ENCODE peak calls at places on chromosomes 2 and 18, in five cellular contexts. Q is heart right ventricle, H is GM12878, W is upper lobe of right lung, Y is skeletal muscle cell. R is an unnamed sample.

GRCh38 chr2:152555048-152555447 is 162.2 kb downstream of the PRPF40A start:
- DNase-seq in Q (no peak), H (no peak), W (no peak), Y (no peak), R (no peak)

GRCh38 chr18:25737710-25738251 is 352.6 kb downstream of the SS18 start:
- DNase-seq in Q (no peak), H (no peak), W (no peak), Y (peak; percentile 99), R (no peak)

GRCh38 chr18:60910534-60910933 is 422.7 kb upstream of the CDH20 start:
- DNase-seq in Q (no peak), H (no peak), W (no peak), Y (peak; percentile 60), R (no peak)

GRCh38 chr18:39453356-39453755 is 1887.8 kb upstream of the CELF4 start:
- DNase-seq in Q (no peak), H (no peak), W (no peak), Y (no peak), R (no peak)

GRCh38 chr2:150888337-150888736 is 373.3 kb downstream of the RBM43 start:
- DNase-seq in Q (no peak), H (no peak), W (no peak), Y (no peak), R (no peak)

GRCh38 chr18:79657342-79657996 is 22.1 kb upstream of the CTDP1 start:
- DNase-seq in Q (no peak), H (no peak), W (no peak), Y (no peak), R (no peak)

GRCh38 chr18:11029021-11029420 is 120.3 kb downstream of the PIEZO2 start:
- DNase-seq in Q (no peak), H (no peak), W (no peak), Y (no peak), R (no peak)

GRCh38 chr2:121066526-121066925 is 218.5 kb downstream of the TFCP2L1 start:
- DNase-seq in Q (no peak), H (no peak), W (no peak), Y (no peak), R (no peak)

GRCh38 chr2:42327125-42327524 is 33.9 kb downstream of the COX7A2L start:
- DNase-seq in Q (no peak), H (no peak), W (no peak), Y (no peak), R (peak; percentile 31)

GRCh38 chr2:201260302-201260800 is at the start of gene CASP8:
- DNase-seq in Q (no peak), H (no peak), W (no peak), Y (peak; percentile 21), R (peak; percentile 76)

GRCh38 chr2:171960570-171960969 is 38.3 kb downstream of the HAT1 start:
- DNase-seq in Q (no peak), H (no peak), W (no peak), Y (no peak), R (no peak)

GRCh38 chr18:25283769-25284168 is 68.2 kb downstream of the ZNF521 start:
- DNase-seq in Q (no peak), H (no peak), W (no peak), Y (no peak), R (no peak)

GRCh38 chr2:212007972-212008371 is 530.6 kb downstream of the ERBB4 start:
- DNase-seq in Q (no peak), H (no peak), W (no peak), Y (no peak), R (no peak)

GRCh38 chr2:3738454-3738853 is 35.1 kb downstream of the DCDC2C start:
- DNase-seq in Q (no peak), H (no peak), W (no peak), Y (peak; percentile 6), R (peak; percentile 37)

GRCh38 chr18:7568426-7568825 is 1.3 kb downstream of the PTPRM start:
- DNase-seq in Q (peak; percentile 56), H (no peak), W (peak; percentile 80), Y (no peak), R (no peak)
- H3K4me3 ChIP-seq in Q (peak overlapping the region; percentile 93), H (no peak overlapping the region), W (peak overlapping the region; percentile 85), Y (peak overlapping the region; percentile 82), R (no peak overlapping the region)

DNA sequence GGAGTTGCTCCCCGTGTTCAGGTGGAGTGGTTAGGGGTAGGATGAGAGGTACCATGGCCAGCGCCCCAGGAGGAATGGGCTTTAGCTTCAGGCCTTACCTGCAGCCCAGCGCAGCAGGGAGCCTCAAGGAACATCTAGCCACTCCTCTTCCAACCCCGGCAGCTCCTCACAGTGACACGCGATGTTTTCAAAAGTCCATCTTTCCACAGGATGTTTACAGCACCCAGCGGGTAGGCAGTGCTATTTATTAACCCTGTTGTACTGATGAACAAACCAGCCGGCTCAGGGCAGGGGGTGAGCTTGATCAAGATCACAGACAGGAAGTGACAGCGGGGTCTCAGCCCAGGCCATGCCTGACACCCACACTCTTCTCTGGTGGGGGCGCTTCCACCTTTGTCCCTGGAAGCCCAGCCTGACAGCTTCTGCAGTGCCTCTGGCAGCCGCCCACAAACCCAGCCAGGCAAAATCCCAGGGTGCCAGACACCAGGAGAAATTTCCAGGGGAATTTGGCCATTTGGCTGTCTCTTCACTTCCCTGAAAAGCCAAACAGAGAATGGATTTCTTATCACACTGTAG is 18.4 kb upstream of the PRLH start:
- DNase-seq in Q (no peak), H (no peak), W (no peak), Y (no peak), R (no peak)
- H3K4me3 ChIP-seq in Q (no peak overlapping the region), H (no peak overlapping the region), W (no peak overlapping the region), Y (no peak overlapping the region), R (no peak overlapping the region)

GRCh38 chr18:32300914-32301313 is 111.1 kb downstream of the MEP1B start:
- DNase-seq in Q (no peak), H (no peak), W (no peak), Y (no peak), R (no peak)
- H3K4me3 ChIP-seq in Q (no peak overlapping the region), H (no peak overlapping the region), W (no peak overlapping the region), Y (no peak overlapping the region), R (no peak overlapping the region)

GRCh38 chr2:74982581-74982980 is 24.1 kb downstream of the POLE4 start:
- DNase-seq in Q (no peak), H (no peak), W (no peak), Y (no peak), R (no peak)

GRCh38 chr2:74983606-74984005 is 25.2 kb downstream of the POLE4 start:
- DNase-seq in Q (no peak), H (no peak), W (no peak), Y (no peak), R (no peak)

GRCh38 chr2:74984017-74984416 is 25.6 kb downstream of the POLE4 start:
- DNase-seq in Q (no peak), H (no peak), W (no peak), Y (no peak), R (no peak)

GRCh38 chr2:74984947-74985637 is 26.6 kb downstream of the POLE4 start:
- DNase-seq in Q (no peak), H (no peak), W (no peak), Y (no peak), R (no peak)

GRCh38 chr2:74985983-74986382 is 27.5 kb downstream of the POLE4 start:
- DNase-seq in Q (peak; percentile 16), H (no peak), W (no peak), Y (no peak), R (no peak)
- H3K4me3 ChIP-seq in Q (no peak overlapping the region), H (no peak overlapping the region), W (no peak overlapping the region), Y (no peak overlapping the region), R (no peak overlapping the region)

GRCh38 chr2:234463626-234464290 is 33.1 kb downstream of the ARL4C start:
- DNase-seq in Q (no peak), H (no peak), W (no peak), Y (no peak), R (no peak)
- H3K4me3 ChIP-seq in Q (no peak overlapping the region), H (no peak overlapping the region), W (no peak overlapping the region), Y (no peak overlapping the region), R (no peak overlapping the region)

GRCh38 chr2:196162586-196163180 is 8.7 kb downstream of the STK17B start:
- DNase-seq in Q (no peak), H (no peak), W (no peak), Y (no peak), R (no peak)
- H3K4me3 ChIP-seq in Q (no peak overlapping the region), H (peak overlapping the region; percentile 70), W (no peak overlapping the region), Y (no peak overlapping the region), R (peak overlapping the region; percentile 15)

GRCh38 chr2:64228923-64229322 is 84.7 kb upstream of the PELI1 start:
- DNase-seq in Q (no peak), H (no peak), W (no peak), Y (no peak), R (no peak)
- H3K4me3 ChIP-seq in Q (peak overlapping the region; percentile 58), H (peak overlapping the region; percentile 56), W (peak overlapping the region; percentile 48), Y (no peak overlapping the region), R (peak overlapping the region; percentile 60)

DNA sequence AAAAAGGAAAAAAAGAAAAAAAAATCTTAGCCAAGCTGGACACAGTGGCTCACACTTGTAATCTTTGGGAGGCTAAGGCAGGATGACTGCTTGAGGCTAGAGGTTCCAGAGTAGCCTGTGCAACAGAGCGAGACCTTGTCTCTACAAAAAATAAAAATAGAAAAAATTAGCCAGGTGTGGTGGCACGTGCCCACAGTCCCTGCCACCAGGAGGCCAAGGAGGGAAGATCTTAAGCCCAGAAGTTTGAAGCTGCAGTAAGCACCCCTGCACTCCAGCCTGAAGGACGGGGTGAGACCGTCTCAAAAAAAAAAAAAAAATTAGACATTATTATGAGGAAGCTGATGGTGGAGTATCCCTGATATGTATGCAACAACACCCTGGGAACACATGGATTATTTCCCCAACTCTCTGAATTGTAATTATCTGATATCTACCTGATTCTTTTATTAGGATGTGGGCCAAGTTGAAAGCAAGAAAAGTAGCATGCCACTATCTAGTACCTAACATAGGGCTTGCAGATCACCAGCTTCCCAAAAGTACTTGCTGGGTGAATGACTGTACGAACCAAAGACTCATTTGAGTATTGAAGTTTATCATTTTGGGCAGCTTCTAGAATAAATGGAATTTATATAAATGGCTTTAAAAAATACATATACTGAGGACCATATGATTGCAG is 140.9 kb downstream of the TCF4 start:
- DNase-seq in Q (no peak), H (no peak), W (no peak), Y (no peak), R (no peak)
- H3K4me3 ChIP-seq in Q (no peak overlapping the region), H (no peak overlapping the region), W (no peak overlapping the region), Y (no peak overlapping the region), R (no peak overlapping the region)

GRCh38 chr2:224579411-224579810 is 5.8 kb downstream of the CUL3 start:
- DNase-seq in Q (no peak), H (no peak), W (no peak), Y (no peak), R (no peak)
- H3K4me3 ChIP-seq in Q (no peak overlapping the region), H (peak overlapping the region; percentile 56), W (no peak overlapping the region), Y (no peak overlapping the region), R (peak overlapping the region; percentile 32)